ENCODE peak calls at places on chromosome 1, in ten cellular contexts. R, L, U, K, G, P, T, B, F and I are unnamed samples.

GRCh38 chr1:6385673-6386191 is 7.8 kb downstream of the ACOT7 start:
- DNase-seq in R (no peak), L (no peak), U (peak), K (peak), G (no peak), P (peak), T (no peak), B (peak), F (no peak), I (peak)

GRCh38 chr1:101379939-101380338 is 143.1 kb downstream of the S1PR1 start:
- DNase-seq in R (no peak), L (peak), U (no peak), K (no peak), G (no peak), P (no peak), T (no peak), B (no peak), F (no peak), I (no peak)

GRCh38 chr1:30045304-30046090 is 677.9 kb downstream of the MATN1 start:
- DNase-seq in R (no peak), L (no peak), U (no peak), K (no peak), G (no peak), P (no peak), T (no peak), B (no peak), F (no peak), I (no peak)

GRCh38 chr1:165678509-165678908 is 19.9 kb downstream of the ALDH9A1 start:
- DNase-seq in R (no peak), L (no peak), U (no peak), K (no peak), G (no peak), P (no peak), T (no peak), B (no peak), F (no peak), I (no peak)

GRCh38 chr1:91647061-91647460 is 146.4 kb downstream of the CDC7 start:
- DNase-seq in R (no peak), L (no peak), U (no peak), K (no peak), G (no peak), P (no peak), T (no peak), B (no peak), F (no peak), I (no peak)

GRCh38 chr1:193533883-193534282 is 347.5 kb upstream of the B3GALT2 start:
- DNase-seq in R (no peak), L (no peak), U (no peak), K (no peak), G (no peak), P (no peak), T (no peak), B (no peak), F (no peak), I (no peak)

GRCh38 chr1:202076050-202076511 is 46.6 kb upstream of the GPR37L1 start:
- DNase-seq in R (no peak), L (no peak), U (no peak), K (no peak), G (peak), P (no peak), T (no peak), B (no peak), F (no peak), I (no peak)

GRCh38 chr1:17553970-17554369 is 14.5 kb downstream of the ARHGEF10L start:
- DNase-seq in R (no peak), L (no peak), U (no peak), K (no peak), G (no peak), P (peak), T (no peak), B (no peak), F (no peak), I (peak)

GRCh38 chr1:7561936-7562728 is 209.0 kb upstream of the VAMP3 start:
- DNase-seq in R (no peak), L (no peak), U (no peak), K (no peak), G (no peak), P (no peak), T (no peak), B (no peak), F (peak), I (no peak)

GRCh38 chr1:9482403-9482802 is 56.9 kb upstream of the SLC25A33 start:
- DNase-seq in R (no peak), L (no peak), U (no peak), K (no peak), G (no peak), P (no peak), T (no peak), B (no peak), F (no peak), I (no peak)

GRCh38 chr1:99580451-99580850 is 65.5 kb upstream of the PALMD start:
- DNase-seq in R (no peak), L (no peak), U (no peak), K (no peak), G (no peak), P (no peak), T (peak), B (no peak), F (no peak), I (peak)

GRCh38 chr1:45134468-45134873 is 71.9 kb downstream of the ZSWIM5 start:
- DNase-seq in R (no peak), L (no peak), U (no peak), K (no peak), G (no peak), P (no peak), T (no peak), B (no peak), F (no peak), I (no peak)

GRCh38 chr1:31640964-31641363 is 3.7 kb downstream of the PEF1 start:
- DNase-seq in R (no peak), L (no peak), U (no peak), K (no peak), G (no peak), P (no peak), T (no peak), B (no peak), F (no peak), I (no peak)

GRCh38 chr1:100909018-100909417 is 13.1 kb downstream of the SLC30A7 start:
- DNase-seq in R (no peak), L (no peak), U (no peak), K (no peak), G (no peak), P (no peak), T (no peak), B (no peak), F (no peak), I (no peak)

GRCh38 chr1:52665173-52666020 is 32.4 kb downstream of the SHISAL2A start:
- DNase-seq in R (no peak), L (no peak), U (no peak), K (no peak), G (no peak), P (no peak), T (no peak), B (no peak), F (no peak), I (peak)

GRCh38 chr1:218339267-218339831 is 5.8 kb upstream of the TGFB2 start:
- DNase-seq in R (no peak), L (no peak), U (no peak), K (no peak), G (no peak), P (no peak), T (no peak), B (no peak), F (no peak), I (peak)

GRCh38 chr1:64077281-64077940 is 126.0 kb upstream of the UBE2U start:
- DNase-seq in R (no peak), L (no peak), U (peak), K (no peak), G (no peak), P (no peak), T (no peak), B (no peak), F (no peak), I (no peak)

GRCh38 chr1:39508857-39509305 is 17.4 kb downstream of the BMP8A start:
- DNase-seq in R (no peak), L (no peak), U (no peak), K (no peak), G (no peak), P (peak), T (no peak), B (no peak), F (no peak), I (peak)

GRCh38 chr1:204074274-204075115 is 1.6 kb downstream of the SOX13 start:
- DNase-seq in R (peak), L (no peak), U (no peak), K (no peak), G (no peak), P (peak), T (peak), B (peak), F (peak), I (peak)

GRCh38 chr1:119061700-119062099 is 73.6 kb upstream of the TBX15 start:
- DNase-seq in R (no peak), L (no peak), U (no peak), K (no peak), G (no peak), P (no peak), T (no peak), B (no peak), F (no peak), I (no peak)

GRCh38 chr1:61097326-61097725 is 15.0 kb downstream of the NFIA start:
- DNase-seq in R (no peak), L (no peak), U (no peak), K (no peak), G (no peak), P (no peak), T (no peak), B (no peak), F (no peak), I (peak)

GRCh38 chr1:203557958-203558760 is 64.2 kb downstream of the OPTC start:
- DNase-seq in R (no peak), L (no peak), U (no peak), K (no peak), G (no peak), P (peak), T (peak), B (no peak), F (no peak), I (peak)

GRCh38 chr1:36782085-36782484 is 252.2 kb downstream of the GRIK3 start:
- DNase-seq in R (no peak), L (no peak), U (no peak), K (no peak), G (no peak), P (no peak), T (no peak), B (no peak), F (no peak), I (no peak)

GRCh38 chr1:109546311-109547109 is 1.9 kb upstream of the GNAI3 start:
- DNase-seq in R (peak), L (peak), U (peak), K (no peak), G (peak), P (peak), T (peak), B (peak), F (peak), I (peak)

GRCh38 chr1:56331892-56332567 is 247.3 kb downstream of the PLPP3 start:
- DNase-seq in R (peak), L (no peak), U (no peak), K (no peak), G (peak), P (no peak), T (no peak), B (peak), F (no peak), I (no peak)

GRCh38 chr1:154847891-154848290 is 22.2 kb downstream of the KCNN3 start:
- DNase-seq in R (no peak), L (no peak), U (no peak), K (no peak), G (no peak), P (no peak), T (peak), B (no peak), F (peak), I (peak)

GRCh38 chr1:187471555-187471954 is 642.8 kb downstream of the PLA2G4A start:
- DNase-seq in R (no peak), L (no peak), U (no peak), K (no peak), G (no peak), P (no peak), T (no peak), B (no peak), F (no peak), I (peak)

GRCh38 chr1:236618507-236618906 is 14.2 kb upstream of the HEATR1 start:
- DNase-seq in R (no peak), L (no peak), U (no peak), K (no peak), G (no peak), P (no peak), T (no peak), B (no peak), F (no peak), I (no peak)

GRCh38 chr1:79353224-79353623 is 346.7 kb upstream of the ADGRL4 start:
- DNase-seq in R (peak), L (no peak), U (peak), K (no peak), G (no peak), P (peak), T (no peak), B (peak), F (no peak), I (peak)

GRCh38 chr1:65190229-65190628 is 42.2 kb downstream of the AK4 start:
- DNase-seq in R (no peak), L (no peak), U (no peak), K (no peak), G (no peak), P (no peak), T (no peak), B (no peak), F (no peak), I (no peak)

GRCh38 chr1:65193129-65193528 is 45.1 kb downstream of the AK4 start:
- DNase-seq in R (no peak), L (no peak), U (no peak), K (no peak), G (no peak), P (no peak), T (no peak), B (no peak), F (no peak), I (no peak)

DNA sequence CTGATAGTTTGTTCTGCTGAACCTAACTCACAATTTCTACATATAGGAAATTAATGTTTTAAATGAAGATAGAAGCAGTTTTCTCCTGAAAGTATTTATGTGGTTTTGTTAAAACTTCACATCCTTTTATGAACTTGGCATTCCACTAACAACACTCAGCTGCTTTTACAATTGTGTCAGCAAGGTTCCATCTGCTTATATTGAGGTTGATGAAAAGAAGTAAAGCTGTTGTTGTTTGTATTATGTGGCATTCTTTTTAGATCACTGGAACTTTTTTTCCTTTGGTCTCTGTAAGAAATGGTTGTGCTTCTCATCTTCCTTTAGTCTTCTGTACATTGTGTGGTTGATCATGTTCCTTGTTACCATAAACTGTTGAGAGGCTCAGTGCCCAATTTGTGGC is 41.7 kb downstream of the AK4 start:
- DNase-seq in R (no peak), L (no peak), U (no peak), K (no peak), G (no peak), P (no peak), T (no peak), B (no peak), F (no peak), I (peak)
- TF ChIP-seq CTCF in R (no peak), L (no peak), U (no peak), K (no peak), G (no peak), P (no peak), T (no peak), B (no peak), F (no peak), I (no peak)

DNA sequence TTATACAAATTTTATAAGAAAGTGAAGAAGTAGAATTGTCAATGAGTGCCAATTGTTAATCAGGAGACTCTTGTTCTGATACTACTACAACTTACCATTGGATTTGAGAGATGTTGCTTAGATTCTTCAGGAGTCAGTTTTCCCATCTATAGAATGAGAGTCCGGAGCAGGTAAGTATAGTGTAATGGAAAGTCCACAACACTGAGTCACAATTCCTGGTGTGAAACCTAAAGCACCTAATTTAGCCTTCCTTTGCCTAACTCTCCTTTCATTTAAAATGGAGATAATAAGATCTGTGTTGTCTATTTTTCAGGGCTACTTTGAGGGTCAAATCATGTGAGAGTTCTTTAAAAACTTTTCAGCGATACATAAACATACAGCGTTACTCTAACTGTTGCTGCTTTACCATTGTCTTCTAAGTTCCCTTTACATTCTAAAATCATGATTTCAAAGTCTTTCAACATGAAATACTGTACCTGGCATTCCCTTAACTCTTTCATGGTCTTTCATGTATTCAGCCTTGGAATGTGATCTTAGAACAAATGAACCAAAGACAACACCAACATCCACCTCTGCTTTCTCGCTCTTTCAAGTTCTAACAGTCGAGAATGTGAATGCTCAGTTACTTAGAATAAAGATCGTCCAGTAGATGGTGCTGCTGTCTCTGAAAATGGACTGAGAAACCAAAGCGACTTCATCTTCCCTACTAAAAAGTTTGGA is 90.9 kb downstream of the SLC30A10 start:
- DNase-seq in R (peak), L (peak), U (peak), K (no peak), G (peak), P (peak), T (no peak), B (peak), F (no peak), I (peak)
- TF ChIP-seq CTCF in R (peak), L (peak), U (peak), K (peak), G (peak), P (peak), T (peak), B (peak), F (peak), I (peak)

GRCh38 chr1:65581120-65581519 is 160.7 kb downstream of the LEPR start:
- DNase-seq in R (no peak), L (no peak), U (no peak), K (no peak), G (no peak), P (no peak), T (no peak), B (no peak), F (no peak), I (peak)
- TF ChIP-seq CTCF in R (no peak), L (no peak), U (no peak), K (peak), G (peak), P (no peak), T (no peak), B (no peak), F (no peak), I (peak)

DNA sequence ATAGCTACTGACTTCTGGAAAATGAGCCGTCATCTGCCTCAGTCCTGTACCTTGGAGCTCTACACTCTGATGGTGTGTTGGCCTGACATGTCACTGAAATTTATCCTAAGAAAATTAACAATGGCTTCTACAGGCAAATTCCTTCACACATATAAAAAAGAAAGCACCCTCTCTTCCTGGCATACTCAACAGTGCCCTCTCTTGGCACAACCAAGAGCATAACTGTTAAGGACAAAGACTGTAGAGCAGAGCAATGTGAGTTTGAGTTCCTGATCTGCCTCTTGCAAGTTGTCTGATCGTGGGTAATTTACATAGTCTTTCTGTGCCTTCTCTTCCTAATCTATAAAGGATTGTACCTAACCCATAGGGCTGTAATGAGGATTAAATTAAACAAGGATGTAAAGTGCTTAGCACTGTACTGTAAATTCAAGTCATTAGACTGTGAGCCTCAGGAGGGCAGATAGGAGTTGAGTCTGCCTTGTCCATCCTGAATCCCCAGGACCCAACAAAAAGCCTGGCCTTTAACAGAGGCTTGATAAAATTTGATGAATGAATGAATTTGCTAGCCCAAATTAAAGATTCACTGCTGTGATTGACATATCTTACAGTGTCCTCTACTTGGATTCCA is 83.5 kb downstream of the SYF2 start:
- DNase-seq in R (peak), L (peak), U (no peak), K (no peak), G (no peak), P (no peak), T (no peak), B (no peak), F (no peak), I (peak)
- TF ChIP-seq CTCF in R (peak), L (peak), U (peak), K (peak), G (peak), P (no peak), T (peak), B (peak), F (no peak), I (peak)

DNA sequence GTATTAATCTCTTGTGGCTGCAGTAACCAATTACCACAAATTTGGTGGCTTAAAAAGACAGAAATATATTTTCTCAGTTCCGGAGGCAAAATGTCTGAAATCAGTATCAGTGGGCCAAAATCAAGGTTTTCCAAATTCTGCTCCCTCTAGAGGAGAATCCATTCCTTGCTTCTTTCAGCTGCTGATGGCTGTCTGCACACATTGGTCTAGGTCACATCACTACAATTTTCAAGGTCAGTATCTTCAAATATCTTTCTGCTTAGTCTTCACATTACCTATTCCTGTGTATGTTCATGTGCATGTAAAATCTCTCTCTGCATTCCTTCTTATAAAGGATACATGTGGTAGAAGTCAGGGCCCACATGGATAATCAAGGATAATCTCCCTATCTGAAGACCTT is 999.4 kb downstream of the KCNT2 start:
- DNase-seq in R (no peak), L (no peak), U (no peak), K (no peak), G (no peak), P (no peak), T (no peak), B (no peak), F (no peak), I (no peak)
- TF ChIP-seq CTCF in R (peak), L (no peak), U (peak), K (peak), G (no peak), P (no peak), T (no peak), B (no peak), F (no peak), I (no peak)